ENCODE peak calls at places on chromosomes 1 and 21, in seven cellular contexts. J, K, C, L, U, B and H are unnamed samples.

GRCh38 chr1:44881011-44881632 is 38.1 kb upstream of the PTCH2 start:
- DNase-seq in B (no peak), U (no peak), C (no peak), K (no peak), L (no peak), J (no peak), H (no peak)

GRCh38 chr1:165075725-165076370 is 280.7 kb downstream of the LMX1A start:
- DNase-seq in U (no peak), B (no peak), C (peak), K (peak), L (no peak), J (peak), H (peak)

GRCh38 chr1:53409695-53410094 is 49.5 kb upstream of the DMRTB1 start:
- DNase-seq in K (no peak), U (no peak), C (no peak), B (no peak), J (no peak), L (no peak), H (no peak)

GRCh38 chr1:151721788-151722510 is 627 bp downstream of the RIIAD1 start:
- DNase-seq in K (no peak), L (no peak), C (no peak), U (no peak), B (no peak), J (no peak), H (no peak)

GRCh38 chr1:169884616-169885015 is 9.1 kb downstream of the SCYL3 start:
- DNase-seq in L (no peak), U (no peak), K (no peak), J (no peak), B (no peak), C (no peak), H (no peak)

GRCh38 chr1:43776043-43776761 is 68.9 kb downstream of the ST3GAL3 start:
- DNase-seq in U (no peak), C (no peak), J (no peak), B (no peak), L (no peak), K (no peak), H (no peak)

GRCh38 chr1:89041055-89041707 is 18.5 kb upstream of the GBP3 start:
- DNase-seq in K (no peak), U (no peak), C (no peak), J (no peak), L (no peak), B (peak), H (no peak)

GRCh38 chr1:161948435-161948834 is 75.2 kb downstream of the OLFML2B start:
- DNase-seq in U (no peak), C (no peak), K (no peak), L (no peak), B (no peak), J (no peak), H (no peak)

GRCh38 chr1:43348809-43349593 is 9.8 kb upstream of the CDC20 start:
- DNase-seq in L (peak), U (peak), B (no peak), C (peak), K (peak), J (peak), H (peak)

GRCh38 chr1:2987773-2988172 is 33.5 kb upstream of the ACTRT2 start:
- DNase-seq in J (no peak), C (no peak), L (no peak), K (no peak), B (no peak), U (no peak), H (no peak)

GRCh38 chr21:45920824-45921600 is 60.6 kb upstream of the COL6A1 start:
- DNase-seq in C (no peak), K (no peak), J (no peak), U (no peak), L (no peak), B (no peak), H (no peak)

GRCh38 chr1:8510041-8510823 is 192.3 kb downstream of the SLC45A1 start:
- DNase-seq in J (no peak), U (no peak), L (no peak), K (no peak), C (no peak), B (no peak), H (no peak)

GRCh38 chr1:224542783-224543440 is 73.2 kb upstream of the CNIH3 start:
- DNase-seq in C (peak), U (peak), B (no peak), J (no peak), K (peak), L (no peak), H (no peak)

GRCh38 chr1:157965584-157965983 is 27.9 kb upstream of the KIRREL1 start:
- DNase-seq in C (no peak), U (no peak), K (no peak), L (no peak), J (no peak), B (no peak), H (no peak)

GRCh38 chr1:27368872-27369703 is 2.3 kb upstream of the MAP3K6 start:
- DNase-seq in U (no peak), K (no peak), J (no peak), C (no peak), B (no peak), L (no peak), H (no peak)

GRCh38 chr1:11648039-11648438 is 6.2 kb downstream of the FBXO2 start:
- DNase-seq in C (peak), B (no peak), U (no peak), L (no peak), K (no peak), J (no peak), H (no peak)

GRCh38 chr21:44461438-44462089 is 6.3 kb downstream of the LRRC3 start:
- DNase-seq in C (peak), U (no peak), J (no peak), B (no peak), K (peak), L (no peak), H (no peak)

GRCh38 chr1:94416901-94417701 is 1.1 kb upstream of the ABCD3 start:
- DNase-seq in B (no peak), K (peak), L (no peak), C (peak), J (no peak), U (no peak), H (no peak)

GRCh38 chr1:210483821-210484220 is 155.1 kb downstream of the HHAT start:
- DNase-seq in L (no peak), U (no peak), J (no peak), C (no peak), K (no peak), B (no peak), H (no peak)

GRCh38 chr1:210477328-210477924 is 148.7 kb downstream of the HHAT start:
- DNase-seq in U (peak), L (no peak), K (no peak), C (no peak), B (no peak), J (no peak), H (no peak)

GRCh38 chr1:210475806-210476205 is 147.1 kb downstream of the HHAT start:
- DNase-seq in L (no peak), K (no peak), U (no peak), B (no peak), J (no peak), C (no peak), H (no peak)

GRCh38 chr1:210482936-210483642 is 154.4 kb downstream of the HHAT start:
- DNase-seq in K (no peak), B (no peak), J (no peak), L (no peak), C (no peak), U (no peak), H (no peak)

DNA sequence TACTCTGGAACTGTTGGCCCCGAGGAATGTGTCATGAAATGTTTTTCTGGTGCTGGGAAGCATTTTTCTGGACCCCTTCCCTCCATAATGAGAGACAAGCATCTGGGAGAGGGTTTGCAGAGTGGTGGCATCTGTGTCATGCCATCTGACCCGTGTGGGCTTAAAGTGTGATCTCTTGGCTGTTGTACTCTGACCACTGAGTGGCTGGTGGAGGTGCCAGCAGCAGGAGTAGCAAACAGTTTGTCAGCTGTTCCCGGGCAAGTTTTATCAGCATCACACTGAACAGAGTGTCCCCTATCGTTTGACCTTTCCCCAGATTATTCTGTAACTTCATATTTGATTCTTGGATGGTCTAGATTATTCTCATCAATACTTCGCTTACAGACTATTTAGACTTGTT is 150.1 kb downstream of the HHAT start:
- DNase-seq in L (no peak), J (no peak), C (no peak), K (no peak), B (no peak), U (no peak), H (no peak)
- TF ChIP-seq SP1 in L (no peak), J (no peak), C (no peak), K (no peak), B (no peak), U (no peak), H (no peak)

GRCh38 chr21:16942703-16943102 is 570.1 kb upstream of the CXADR start:
- DNase-seq in J (peak), B (no peak), C (peak), K (no peak), L (peak), U (no peak), H (peak)
- TF ChIP-seq SP1 in J (no peak), B (no peak), C (no peak), K (no peak), L (no peak), U (no peak), H (no peak)

GRCh38 chr1:77406661-77407060 is 124.8 kb downstream of the AK5 start:
- DNase-seq in K (no peak), L (no peak), U (no peak), C (no peak), J (no peak), B (no peak), H (no peak)
- TF ChIP-seq SP1 in K (no peak), L (no peak), U (no peak), C (no peak), J (no peak), B (no peak), H (no peak)

DNA sequence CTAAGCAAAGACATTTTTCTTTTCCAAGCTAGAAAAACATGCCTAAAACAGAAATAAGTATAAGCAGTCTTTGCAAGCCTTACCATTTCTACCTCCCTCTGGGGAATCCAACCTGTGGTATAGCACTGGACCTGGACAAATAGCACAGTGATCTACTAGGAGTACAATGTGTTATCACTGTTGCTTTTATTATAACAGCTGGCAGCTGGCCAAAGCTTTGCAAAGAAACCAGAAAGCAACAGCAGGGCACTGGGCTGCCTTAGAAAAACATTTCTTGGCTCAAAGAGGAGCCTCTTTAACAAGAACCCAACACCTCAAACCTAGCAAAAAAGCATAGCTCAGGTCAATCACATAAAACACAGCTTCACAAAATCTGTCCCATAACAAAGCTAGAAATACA is 294.5 kb upstream of the GREM2 start:
- DNase-seq in K (no peak), B (no peak), L (no peak), C (no peak), J (no peak), U (no peak), H (no peak)
- TF ChIP-seq SP1 in K (no peak), B (no peak), L (no peak), C (no peak), J (no peak), U (no peak), H (no peak)

DNA sequence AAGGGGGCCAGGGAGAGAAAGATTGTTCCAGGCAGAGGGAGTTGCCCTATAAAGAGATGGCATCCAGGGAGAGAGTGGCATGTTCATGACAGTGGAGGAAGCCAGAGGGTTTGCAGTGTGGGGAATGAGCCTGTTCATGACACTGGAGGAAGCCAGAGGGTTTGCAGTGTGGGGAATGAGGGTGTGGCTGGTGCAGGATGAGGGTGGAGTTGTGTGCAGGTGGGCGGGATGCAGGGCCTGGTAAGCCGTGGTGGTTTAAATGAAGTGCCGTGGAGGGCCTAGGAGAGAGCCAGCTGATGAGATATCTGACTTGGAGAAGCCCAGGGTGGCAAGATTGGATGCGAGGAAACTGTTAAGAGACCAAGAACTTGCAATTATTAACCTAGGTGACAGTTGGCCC is 131.8 kb downstream of the CAMTA1 start:
- DNase-seq in K (no peak), L (no peak), J (no peak), C (no peak), U (no peak), B (no peak), H (no peak)
- TF ChIP-seq SP1 in K (no peak), L (no peak), J (no peak), C (no peak), U (no peak), B (no peak), H (no peak)